ENCODE peak calls at places on chromosomes 11 and 22, in ten cellular contexts. One of them, this sample, is unnamed.

GRCh38 chr22:48592066-48592345 is 1235.7 kb downstream of the BRD1 start:
- DNase-seq in GM13976: no peak
- DNase-seq in heart left ventricle: no peak
- DNase-seq in PC-9: no peak
- DNase-seq in foreskin fibroblast: no peak
- DNase-seq in tibial nerve: peak
- DNase-seq in astrocyte of the cerebellum: no peak
- DNase-seq in A549: no peak
- DNase-seq in kidney epithelial cell: no peak
- DNase-seq in endothelial cell: no peak
- DNase-seq in this sample: no peak

GRCh38 chr11:16547879-16548278 is 190.6 kb upstream of the C11orf58 start:
- DNase-seq in heart left ventricle: no peak
- DNase-seq in PC-9: no peak
- DNase-seq in endothelial cell: no peak
- DNase-seq in GM13976: no peak
- DNase-seq in kidney epithelial cell: no peak
- DNase-seq in tibial nerve: no peak
- DNase-seq in astrocyte of the cerebellum: no peak
- DNase-seq in A549: no peak
- DNase-seq in foreskin fibroblast: no peak
- DNase-seq in this sample: no peak

GRCh38 chr11:11731311-11732083 is 109.7 kb upstream of the GALNT18 start:
- DNase-seq in tibial nerve: no peak
- DNase-seq in astrocyte of the cerebellum: no peak
- DNase-seq in GM13976: no peak
- DNase-seq in foreskin fibroblast: peak
- DNase-seq in kidney epithelial cell: peak
- DNase-seq in endothelial cell: no peak
- DNase-seq in A549: no peak
- DNase-seq in PC-9: no peak
- DNase-seq in heart left ventricle: no peak
- DNase-seq in this sample: no peak

GRCh38 chr22:18950141-18950540 is 14.0 kb upstream of the PRODH start:
- DNase-seq in foreskin fibroblast: no peak
- DNase-seq in tibial nerve: peak
- DNase-seq in GM13976: no peak
- DNase-seq in astrocyte of the cerebellum: no peak
- DNase-seq in PC-9: no peak
- DNase-seq in endothelial cell: peak
- DNase-seq in heart left ventricle: no peak
- DNase-seq in A549: no peak
- DNase-seq in kidney epithelial cell: no peak
- DNase-seq in this sample: no peak

GRCh38 chr11:68840661-68841653 is 759 bp downstream of the CPT1A start:
- DNase-seq in PC-9: peak
- DNase-seq in endothelial cell: peak
- DNase-seq in astrocyte of the cerebellum: no peak
- DNase-seq in tibial nerve: peak
- DNase-seq in GM13976: peak
- DNase-seq in A549: no peak
- DNase-seq in heart left ventricle: peak
- DNase-seq in kidney epithelial cell: no peak
- DNase-seq in foreskin fibroblast: peak
- DNase-seq in this sample: no peak

GRCh38 chr11:35162795-35163194 is 23.8 kb downstream of the CD44 start:
- DNase-seq in heart left ventricle: no peak
- DNase-seq in astrocyte of the cerebellum: no peak
- DNase-seq in kidney epithelial cell: no peak
- DNase-seq in GM13976: no peak
- DNase-seq in foreskin fibroblast: peak
- DNase-seq in endothelial cell: no peak
- DNase-seq in PC-9: no peak
- DNase-seq in A549: no peak
- DNase-seq in tibial nerve: no peak
- DNase-seq in this sample: no peak

GRCh38 chr22:29625090-29625825 is 21.8 kb downstream of the NF2 start:
- DNase-seq in foreskin fibroblast: peak
- DNase-seq in heart left ventricle: no peak
- DNase-seq in PC-9: peak
- DNase-seq in astrocyte of the cerebellum: peak
- DNase-seq in A549: peak
- DNase-seq in GM13976: peak
- DNase-seq in kidney epithelial cell: peak
- DNase-seq in endothelial cell: peak
- DNase-seq in tibial nerve: peak
- DNase-seq in this sample: no peak

GRCh38 chr11:128297805-128298204 is 289.6 kb downstream of the ETS1 start:
- DNase-seq in tibial nerve: no peak
- DNase-seq in GM13976: no peak
- DNase-seq in heart left ventricle: no peak
- DNase-seq in A549: no peak
- DNase-seq in foreskin fibroblast: peak
- DNase-seq in astrocyte of the cerebellum: no peak
- DNase-seq in PC-9: no peak
- DNase-seq in endothelial cell: no peak
- DNase-seq in kidney epithelial cell: no peak
- DNase-seq in this sample: no peak

GRCh38 chr11:2123628-2123960 is 15.6 kb downstream of the IGF2 start:
- DNase-seq in endothelial cell: no peak
- DNase-seq in PC-9: no peak
- DNase-seq in GM13976: no peak
- DNase-seq in heart left ventricle: peak
- DNase-seq in astrocyte of the cerebellum: no peak
- DNase-seq in A549: no peak
- DNase-seq in foreskin fibroblast: no peak
- DNase-seq in kidney epithelial cell: no peak
- DNase-seq in tibial nerve: no peak
- DNase-seq in this sample: no peak

GRCh38 chr22:33271390-33272161 is 213.4 kb upstream of the SYN3 start:
- DNase-seq in tibial nerve: no peak
- DNase-seq in kidney epithelial cell: no peak
- DNase-seq in astrocyte of the cerebellum: peak
- DNase-seq in foreskin fibroblast: no peak
- DNase-seq in PC-9: no peak
- DNase-seq in endothelial cell: no peak
- DNase-seq in GM13976: peak
- DNase-seq in heart left ventricle: peak
- DNase-seq in A549: no peak
- DNase-seq in this sample: no peak

GRCh38 chr11:110828086-110828485 is 115.8 kb upstream of the ARHGAP20 start:
- DNase-seq in heart left ventricle: no peak
- DNase-seq in astrocyte of the cerebellum: peak
- DNase-seq in kidney epithelial cell: no peak
- DNase-seq in PC-9: no peak
- DNase-seq in endothelial cell: no peak
- DNase-seq in A549: no peak
- DNase-seq in foreskin fibroblast: no peak
- DNase-seq in tibial nerve: no peak
- DNase-seq in GM13976: no peak
- DNase-seq in this sample: no peak

GRCh38 chr11:110824912-110825311 is 112.7 kb upstream of the ARHGAP20 start:
- DNase-seq in heart left ventricle: no peak
- DNase-seq in A549: no peak
- DNase-seq in foreskin fibroblast: no peak
- DNase-seq in GM13976: no peak
- DNase-seq in kidney epithelial cell: no peak
- DNase-seq in astrocyte of the cerebellum: no peak
- DNase-seq in tibial nerve: no peak
- DNase-seq in PC-9: no peak
- DNase-seq in endothelial cell: no peak
- DNase-seq in this sample: no peak

GRCh38 chr11:110830344-110831141 is 118.3 kb upstream of the ARHGAP20 start:
- DNase-seq in foreskin fibroblast: peak
- DNase-seq in heart left ventricle: no peak
- DNase-seq in astrocyte of the cerebellum: no peak
- DNase-seq in A549: no peak
- DNase-seq in kidney epithelial cell: no peak
- DNase-seq in tibial nerve: no peak
- DNase-seq in endothelial cell: no peak
- DNase-seq in GM13976: no peak
- DNase-seq in PC-9: no peak
- DNase-seq in this sample: no peak

GRCh38 chr11:110829873-110830272 is 117.6 kb upstream of the ARHGAP20 start:
- DNase-seq in tibial nerve: no peak
- DNase-seq in A549: no peak
- DNase-seq in heart left ventricle: no peak
- DNase-seq in GM13976: no peak
- DNase-seq in endothelial cell: no peak
- DNase-seq in astrocyte of the cerebellum: no peak
- DNase-seq in PC-9: no peak
- DNase-seq in kidney epithelial cell: no peak
- DNase-seq in foreskin fibroblast: peak
- DNase-seq in this sample: no peak

DNA sequence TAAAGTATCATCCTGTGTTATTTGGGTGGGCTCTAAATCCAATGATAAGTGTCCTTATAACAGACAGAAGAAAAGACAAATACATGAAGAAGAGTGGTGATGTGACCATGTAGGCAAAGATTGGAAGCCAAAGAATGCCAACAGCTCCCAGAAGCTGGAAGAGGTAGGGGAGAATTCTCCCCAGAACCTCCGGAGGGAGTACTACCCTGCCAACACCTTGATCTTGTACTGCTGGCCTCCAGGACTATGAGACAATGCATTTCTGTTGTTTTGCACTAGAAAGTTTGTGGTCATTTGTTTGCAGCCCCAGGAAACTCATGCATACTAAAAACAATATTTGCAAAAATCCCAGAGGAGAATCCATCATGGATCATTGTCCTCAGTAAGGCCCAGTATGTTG is 115.0 kb upstream of the ARHGAP20 start:
- DNase-seq in astrocyte of the cerebellum: no peak
- DNase-seq in kidney epithelial cell: no peak
- DNase-seq in PC-9: no peak
- DNase-seq in tibial nerve: no peak
- DNase-seq in heart left ventricle: no peak
- DNase-seq in GM13976: no peak
- DNase-seq in endothelial cell: no peak
- DNase-seq in A549: no peak
- DNase-seq in foreskin fibroblast: no peak
- DNase-seq in this sample: no peak
- TF ChIP-seq CTCF in astrocyte of the cerebellum: no peak
- TF ChIP-seq CTCF in kidney epithelial cell: no peak
- TF ChIP-seq CTCF in PC-9: no peak
- TF ChIP-seq CTCF in tibial nerve: no peak
- TF ChIP-seq CTCF in heart left ventricle: no peak
- TF ChIP-seq CTCF in GM13976: no peak
- TF ChIP-seq CTCF in endothelial cell: no peak
- TF ChIP-seq CTCF in A549: no peak
- TF ChIP-seq CTCF in foreskin fibroblast: no peak
- TF ChIP-seq CTCF in this sample: no peak

GRCh38 chr11:63747006-63747405 is 21.6 kb downstream of the ZFTA start:
- DNase-seq in PC-9: no peak
- DNase-seq in A549: no peak
- DNase-seq in foreskin fibroblast: peak
- DNase-seq in kidney epithelial cell: no peak
- DNase-seq in tibial nerve: no peak
- DNase-seq in endothelial cell: no peak
- DNase-seq in GM13976: no peak
- DNase-seq in heart left ventricle: no peak
- DNase-seq in astrocyte of the cerebellum: no peak
- DNase-seq in this sample: no peak

GRCh38 chr11:63749624-63750023 is 19.0 kb downstream of the ZFTA start:
- DNase-seq in tibial nerve: no peak
- DNase-seq in astrocyte of the cerebellum: no peak
- DNase-seq in A549: no peak
- DNase-seq in heart left ventricle: no peak
- DNase-seq in foreskin fibroblast: no peak
- DNase-seq in kidney epithelial cell: no peak
- DNase-seq in GM13976: no peak
- DNase-seq in PC-9: no peak
- DNase-seq in endothelial cell: no peak
- DNase-seq in this sample: no peak

GRCh38 chr11:63745304-63746170 is 23.0 kb downstream of the ZFTA start:
- DNase-seq in GM13976: no peak
- DNase-seq in heart left ventricle: no peak
- DNase-seq in endothelial cell: no peak
- DNase-seq in tibial nerve: no peak
- DNase-seq in kidney epithelial cell: no peak
- DNase-seq in foreskin fibroblast: no peak
- DNase-seq in PC-9: no peak
- DNase-seq in A549: no peak
- DNase-seq in astrocyte of the cerebellum: no peak
- DNase-seq in this sample: no peak
- TF ChIP-seq CTCF in GM13976: no peak
- TF ChIP-seq CTCF in heart left ventricle: no peak
- TF ChIP-seq CTCF in endothelial cell: no peak
- TF ChIP-seq CTCF in tibial nerve: peak
- TF ChIP-seq CTCF in kidney epithelial cell: no peak
- TF ChIP-seq CTCF in foreskin fibroblast: no peak
- TF ChIP-seq CTCF in PC-9: peak
- TF ChIP-seq CTCF in A549: peak
- TF ChIP-seq CTCF in astrocyte of the cerebellum: peak
- TF ChIP-seq CTCF in this sample: peak

GRCh38 chr11:29328961-29329441 is 687.8 kb downstream of the KCNA4 start:
- DNase-seq in tibial nerve: no peak
- DNase-seq in heart left ventricle: no peak
- DNase-seq in kidney epithelial cell: no peak
- DNase-seq in GM13976: peak
- DNase-seq in PC-9: peak
- DNase-seq in A549: peak
- DNase-seq in endothelial cell: peak
- DNase-seq in astrocyte of the cerebellum: peak
- DNase-seq in foreskin fibroblast: peak
- DNase-seq in this sample: no peak
- TF ChIP-seq CTCF in tibial nerve: no peak
- TF ChIP-seq CTCF in heart left ventricle: no peak
- TF ChIP-seq CTCF in kidney epithelial cell: peak
- TF ChIP-seq CTCF in GM13976: peak
- TF ChIP-seq CTCF in PC-9: peak
- TF ChIP-seq CTCF in A549: peak
- TF ChIP-seq CTCF in endothelial cell: no peak
- TF ChIP-seq CTCF in astrocyte of the cerebellum: peak
- TF ChIP-seq CTCF in foreskin fibroblast: peak
- TF ChIP-seq CTCF in this sample: peak

DNA sequence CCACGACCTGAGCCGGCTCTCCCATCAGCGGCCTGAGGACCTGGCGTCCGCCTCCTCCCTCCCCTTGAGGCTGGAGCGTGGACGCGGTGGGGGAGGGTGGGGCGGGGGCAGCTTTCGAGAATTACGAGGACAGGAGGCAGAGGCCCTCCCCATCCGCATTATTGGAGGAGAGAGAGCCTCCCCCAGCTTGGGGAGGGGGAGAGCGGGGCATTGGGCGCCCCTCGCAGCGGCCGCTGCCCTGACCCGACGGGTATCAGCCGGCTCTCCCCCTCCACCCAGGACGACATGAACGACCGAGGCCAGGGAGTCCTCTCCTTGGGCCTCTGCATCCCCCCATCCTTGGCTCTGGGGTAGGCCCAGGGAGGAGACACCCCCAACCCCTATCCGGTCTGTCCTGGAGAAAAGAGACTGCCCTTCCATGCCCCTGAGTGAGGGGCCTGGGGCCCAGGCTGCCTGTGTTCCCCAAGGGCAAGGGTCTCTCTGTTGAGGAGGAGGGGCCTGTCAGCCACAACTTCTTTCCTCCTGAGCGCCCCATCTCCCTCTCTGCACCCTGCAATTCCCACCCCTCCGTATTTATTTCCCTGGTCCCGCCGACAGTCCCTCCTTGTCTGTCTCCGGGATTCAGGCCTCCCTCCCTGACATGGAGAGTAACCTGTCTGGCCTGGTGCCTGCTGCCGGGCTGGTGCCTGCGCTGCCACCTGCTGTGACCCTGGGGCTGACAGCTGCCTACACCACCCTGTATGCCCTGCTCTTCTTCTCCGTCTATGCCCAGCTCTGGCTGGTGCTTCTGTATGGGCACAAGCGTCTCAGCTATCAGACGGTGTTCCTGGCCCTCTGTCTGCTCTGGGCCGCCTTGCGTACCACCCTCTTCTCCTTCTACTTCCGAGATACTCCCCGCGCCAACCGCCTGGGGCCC is 495 bp downstream of the GPR137 start:
- DNase-seq in endothelial cell: no peak
- DNase-seq in foreskin fibroblast: no peak
- DNase-seq in tibial nerve: no peak
- DNase-seq in A549: peak
- DNase-seq in PC-9: peak
- DNase-seq in kidney epithelial cell: no peak
- DNase-seq in heart left ventricle: no peak
- DNase-seq in GM13976: no peak
- DNase-seq in astrocyte of the cerebellum: no peak
- DNase-seq in this sample: no peak
- TF ChIP-seq CTCF in endothelial cell: no peak
- TF ChIP-seq CTCF in foreskin fibroblast: no peak
- TF ChIP-seq CTCF in tibial nerve: no peak
- TF ChIP-seq CTCF in A549: peak
- TF ChIP-seq CTCF in PC-9: peak
- TF ChIP-seq CTCF in kidney epithelial cell: peak
- TF ChIP-seq CTCF in heart left ventricle: no peak
- TF ChIP-seq CTCF in GM13976: no peak
- TF ChIP-seq CTCF in astrocyte of the cerebellum: no peak
- TF ChIP-seq CTCF in this sample: no peak

This sample was measured in osteocyte.